ENCODE peak calls at places on chromosome 1, in four cellular contexts. Z is endothelial cell, P is smooth muscle cell of the brain vasculature, K is heart left ventricle. X is an unnamed sample.

GRCh38 chr1:36341626-36342320 is 18.3 kb upstream of the EVA1B start:
- DNase-seq in Z (no peak), P (no peak), K (no peak), X (no peak)

GRCh38 chr1:87961992-87962391 is 633.3 kb downstream of the LMO4 start:
- DNase-seq in Z (no peak), P (no peak), K (no peak), X (no peak)

GRCh38 chr1:15328785-15329480 is 80.8 kb upstream of the EFHD2 start:
- DNase-seq in Z (no peak), P (no peak), K (peak; percentile 83), X (no peak)

GRCh38 chr1:213997031-213997771 is 9.4 kb downstream of the PROX1 start:
- DNase-seq in Z (no peak), P (no peak), K (peak; percentile 51), X (no peak)

GRCh38 chr1:184215274-184215925 is 163.9 kb downstream of the TSEN15 start:
- DNase-seq in Z (no peak), P (no peak), K (no peak), X (no peak)

GRCh38 chr1:231684333-231685244 is 58.0 kb downstream of the DISC1 start:
- DNase-seq in Z (no peak), P (no peak), K (no peak), X (no peak)

GRCh38 chr1:64403331-64403730 is 66.6 kb upstream of the CACHD1 start:
- DNase-seq in Z (no peak), P (no peak), K (no peak), X (no peak)

GRCh38 chr1:26626994-26627393 is 68.8 kb upstream of the ARID1A start:
- DNase-seq in Z (no peak), P (no peak), K (no peak), X (no peak)

GRCh38 chr1:218348628-218349185 is 3.6 kb downstream of the TGFB2 start:
- DNase-seq in Z (no peak), P (no peak), K (no peak), X (no peak)

GRCh38 chr1:61124691-61125090 is 42.3 kb downstream of the NFIA start:
- DNase-seq in Z (no peak), P (no peak), K (peak; percentile 58), X (no peak)

GRCh38 chr1:154998818-154999650 is 3.6 kb upstream of the ZBTB7B start:
- DNase-seq in Z (peak; percentile 74), P (no peak), K (peak; percentile 79), X (no peak)

GRCh38 chr1:9900142-9901043 is 9.7 kb downstream of the CTNNBIP1 start:
- DNase-seq in Z (no peak), P (no peak), K (peak; percentile 90), X (no peak)

GRCh38 chr1:214154596-214155261 is 126.2 kb upstream of the SMYD2 start:
- DNase-seq in Z (no peak), P (no peak), K (no peak), X (no peak)

GRCh38 chr1:184075040-184076029 is 23.8 kb downstream of the TSEN15 start:
- DNase-seq in Z (peak; percentile 33), P (no peak), K (no peak), X (peak; percentile 25)

GRCh38 chr1:56814205-56814604 is 5.0 kb downstream of the FYB2 start:
- DNase-seq in Z (no peak), P (no peak), K (no peak), X (no peak)

GRCh38 chr1:69671363-69672010 is 103.8 kb downstream of the LRRC7 start:
- DNase-seq in Z (no peak), P (no peak), K (no peak), X (no peak)

GRCh38 chr1:44251989-44252625 is 38.8 kb downstream of the DMAP1 start:
- DNase-seq in Z (no peak), P (no peak), K (no peak), X (no peak)

GRCh38 chr1:151501474-151501873 is 9.7 kb upstream of the CGN start:
- DNase-seq in Z (no peak), P (no peak), K (no peak), X (no peak)

GRCh38 chr1:22747021-22747734 is 36.5 kb downstream of the EPHB2 start:
- DNase-seq in Z (no peak), P (no peak), K (no peak), X (peak; percentile 77)

GRCh38 chr1:66084442-66084841 is 291.7 kb downstream of the PDE4B start:
- DNase-seq in Z (no peak), P (no peak), K (no peak), X (no peak)

GRCh38 chr1:111565079-111565478 is 54.5 kb upstream of the RAP1A start:
- DNase-seq in Z (no peak), P (no peak), K (no peak), X (no peak)

GRCh38 chr1:196403803-196404690 is 204.2 kb downstream of the KCNT2 start:
- DNase-seq in Z (no peak), P (no peak), K (no peak), X (no peak)

GRCh38 chr1:21818661-21819060 is 6.6 kb downstream of the LDLRAD2 start:
- DNase-seq in Z (peak; percentile 58), P (no peak), K (peak; percentile 51), X (no peak)

X was measured in epithelial cell of proximal tubule.